ENCODE peak calls at places on chromosome 5, in nine cellular contexts. One of them, this sample, is unnamed.

GRCh38 chr5:175582697-175583096 is 75.2 kb upstream of the HRH2 start:
- DNase-seq in RWPE1: peak; percentile 77
- DNase-seq in neural progenitor cell: no peak
- DNase-seq in AG04450: no peak
- DNase-seq in upper lobe of left lung: no peak
- DNase-seq in left ventricle myocardium inferior: no peak
- DNase-seq in GM23248: no peak
- DNase-seq in right atrium auricular region: no peak
- DNase-seq in psoas muscle: no peak
- DNase-seq in this sample: no peak

GRCh38 chr5:139385061-139385889 is 2.2 kb upstream of the SLC23A1 start:
- DNase-seq in GM23248: peak; percentile 57
- DNase-seq in neural progenitor cell: no peak
- DNase-seq in RWPE1: no peak
- DNase-seq in psoas muscle: no peak
- DNase-seq in upper lobe of left lung: no peak
- DNase-seq in AG04450: no peak
- DNase-seq in left ventricle myocardium inferior: no peak
- DNase-seq in right atrium auricular region: no peak
- DNase-seq in this sample: no peak

GRCh38 chr5:93578813-93579560 is 2.0 kb downstream of the NR2F1-AS1 start:
- DNase-seq in RWPE1: no peak
- DNase-seq in right atrium auricular region: no peak
- DNase-seq in neural progenitor cell: peak; percentile 54
- DNase-seq in psoas muscle: peak; percentile 49
- DNase-seq in GM23248: no peak
- DNase-seq in AG04450: no peak
- DNase-seq in upper lobe of left lung: no peak
- DNase-seq in left ventricle myocardium inferior: no peak
- DNase-seq in this sample: peak; percentile 31

GRCh38 chr5:163383754-163384153 is 53.6 kb upstream of the CCNG1 start:
- DNase-seq in AG04450: no peak
- DNase-seq in RWPE1: no peak
- DNase-seq in left ventricle myocardium inferior: no peak
- DNase-seq in GM23248: no peak
- DNase-seq in psoas muscle: no peak
- DNase-seq in right atrium auricular region: no peak
- DNase-seq in upper lobe of left lung: no peak
- DNase-seq in neural progenitor cell: no peak
- DNase-seq in this sample: no peak

GRCh38 chr5:172104021-172104420 is 84.0 kb downstream of the STK10 start:
- DNase-seq in GM23248: no peak
- DNase-seq in AG04450: no peak
- DNase-seq in upper lobe of left lung: no peak
- DNase-seq in neural progenitor cell: no peak
- DNase-seq in left ventricle myocardium inferior: peak; percentile 15
- DNase-seq in RWPE1: no peak
- DNase-seq in psoas muscle: no peak
- DNase-seq in right atrium auricular region: no peak
- DNase-seq in this sample: no peak

GRCh38 chr5:34751807-34752736 is 86.9 kb upstream of the TTC23L start:
- DNase-seq in GM23248: peak; percentile 79
- DNase-seq in right atrium auricular region: no peak
- DNase-seq in upper lobe of left lung: no peak
- DNase-seq in AG04450: no peak
- DNase-seq in RWPE1: no peak
- DNase-seq in psoas muscle: peak; percentile 34
- DNase-seq in left ventricle myocardium inferior: peak; percentile 48
- DNase-seq in neural progenitor cell: no peak
- DNase-seq in this sample: no peak

GRCh38 chr5:141866111-141866510 is 12.1 kb downstream of the PCDH1 start:
- DNase-seq in neural progenitor cell: no peak
- DNase-seq in AG04450: no peak
- DNase-seq in left ventricle myocardium inferior: no peak
- DNase-seq in psoas muscle: no peak
- DNase-seq in RWPE1: peak; percentile 95
- DNase-seq in upper lobe of left lung: peak; percentile 90
- DNase-seq in right atrium auricular region: no peak
- DNase-seq in GM23248: no peak
- DNase-seq in this sample: peak; percentile 92

GRCh38 chr5:177472460-177473441 is 683 bp downstream of the DBN1 start:
- DNase-seq in AG04450: no peak
- DNase-seq in RWPE1: no peak
- DNase-seq in GM23248: peak; percentile 69
- DNase-seq in neural progenitor cell: peak; percentile 84
- DNase-seq in upper lobe of left lung: no peak
- DNase-seq in psoas muscle: peak; percentile 50
- DNase-seq in left ventricle myocardium inferior: no peak
- DNase-seq in right atrium auricular region: no peak
- DNase-seq in this sample: no peak

GRCh38 chr5:96128204-96128864 is 166.7 kb upstream of the ELL2 start:
- DNase-seq in psoas muscle: no peak
- DNase-seq in GM23248: no peak
- DNase-seq in neural progenitor cell: no peak
- DNase-seq in right atrium auricular region: no peak
- DNase-seq in upper lobe of left lung: no peak
- DNase-seq in AG04450: no peak
- DNase-seq in left ventricle myocardium inferior: no peak
- DNase-seq in RWPE1: no peak
- DNase-seq in this sample: no peak

GRCh38 chr5:131394128-131394527 is 130.3 kb downstream of the CDC42SE2 start:
- DNase-seq in left ventricle myocardium inferior: no peak
- DNase-seq in psoas muscle: no peak
- DNase-seq in GM23248: no peak
- DNase-seq in RWPE1: no peak
- DNase-seq in neural progenitor cell: no peak
- DNase-seq in right atrium auricular region: no peak
- DNase-seq in AG04450: no peak
- DNase-seq in upper lobe of left lung: peak; percentile 35
- DNase-seq in this sample: no peak

GRCh38 chr5:108367679-108368334 is 14.1 kb downstream of the FBXL17 start:
- DNase-seq in GM23248: no peak
- DNase-seq in AG04450: no peak
- DNase-seq in right atrium auricular region: no peak
- DNase-seq in upper lobe of left lung: no peak
- DNase-seq in RWPE1: peak; percentile 24
- DNase-seq in left ventricle myocardium inferior: no peak
- DNase-seq in psoas muscle: no peak
- DNase-seq in neural progenitor cell: peak; percentile 11
- DNase-seq in this sample: no peak

GRCh38 chr5:138955013-138955660 is 80.0 kb upstream of the LRRTM2 start:
- DNase-seq in AG04450: no peak
- DNase-seq in RWPE1: no peak
- DNase-seq in right atrium auricular region: no peak
- DNase-seq in neural progenitor cell: no peak
- DNase-seq in GM23248: no peak
- DNase-seq in left ventricle myocardium inferior: peak; percentile 56
- DNase-seq in psoas muscle: no peak
- DNase-seq in upper lobe of left lung: peak; percentile 22
- DNase-seq in this sample: no peak

GRCh38 chr5:145220491-145220890 is 614.7 kb downstream of the PRELID2 start:
- DNase-seq in neural progenitor cell: no peak
- DNase-seq in GM23248: no peak
- DNase-seq in upper lobe of left lung: no peak
- DNase-seq in RWPE1: no peak
- DNase-seq in right atrium auricular region: no peak
- DNase-seq in psoas muscle: no peak
- DNase-seq in AG04450: no peak
- DNase-seq in left ventricle myocardium inferior: no peak
- DNase-seq in this sample: no peak

GRCh38 chr5:10333154-10334006 is 20.1 kb upstream of the MARCHF6 start:
- DNase-seq in upper lobe of left lung: peak; percentile 38
- DNase-seq in psoas muscle: peak; percentile 54
- DNase-seq in GM23248: peak; percentile 71
- DNase-seq in RWPE1: no peak
- DNase-seq in AG04450: no peak
- DNase-seq in right atrium auricular region: peak; percentile 56
- DNase-seq in neural progenitor cell: peak; percentile 72
- DNase-seq in left ventricle myocardium inferior: peak; percentile 52
- DNase-seq in this sample: no peak

GRCh38 chr5:597871-598563 is 14.1 kb upstream of the CEP72 start:
- DNase-seq in GM23248: no peak
- DNase-seq in upper lobe of left lung: no peak
- DNase-seq in psoas muscle: no peak
- DNase-seq in left ventricle myocardium inferior: no peak
- DNase-seq in neural progenitor cell: no peak
- DNase-seq in right atrium auricular region: no peak
- DNase-seq in RWPE1: no peak
- DNase-seq in AG04450: no peak
- DNase-seq in this sample: no peak

GRCh38 chr5:40204157-40204556 is 475.6 kb upstream of the PTGER4 start:
- DNase-seq in left ventricle myocardium inferior: no peak
- DNase-seq in RWPE1: no peak
- DNase-seq in AG04450: no peak
- DNase-seq in psoas muscle: no peak
- DNase-seq in right atrium auricular region: no peak
- DNase-seq in GM23248: no peak
- DNase-seq in upper lobe of left lung: no peak
- DNase-seq in neural progenitor cell: no peak
- DNase-seq in this sample: no peak

GRCh38 chr5:40202852-40203440 is 476.8 kb upstream of the PTGER4 start:
- DNase-seq in left ventricle myocardium inferior: no peak
- DNase-seq in AG04450: no peak
- DNase-seq in neural progenitor cell: no peak
- DNase-seq in RWPE1: no peak
- DNase-seq in psoas muscle: no peak
- DNase-seq in GM23248: no peak
- DNase-seq in upper lobe of left lung: no peak
- DNase-seq in right atrium auricular region: no peak
- DNase-seq in this sample: no peak

DNA sequence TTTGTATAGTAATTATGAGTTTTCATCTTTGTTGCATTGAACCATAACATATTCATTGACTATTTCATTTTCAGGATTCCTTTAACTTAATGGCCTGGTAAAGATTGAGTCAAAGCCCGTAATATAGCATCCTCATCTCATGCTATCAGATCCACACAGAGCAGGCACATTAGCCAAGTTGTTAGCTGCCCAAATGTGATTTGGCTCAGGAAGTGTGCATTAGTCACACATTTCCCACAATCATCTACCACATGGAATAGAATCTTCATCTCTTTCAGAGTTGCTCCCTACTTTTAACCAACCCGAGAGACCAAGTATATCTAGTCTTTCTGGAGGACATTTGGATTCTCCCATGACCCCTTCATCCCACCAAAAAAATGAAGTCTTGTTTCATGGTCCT is 481.0 kb upstream of the PTGER4 start:
- DNase-seq in psoas muscle: no peak
- DNase-seq in right atrium auricular region: no peak
- DNase-seq in RWPE1: no peak
- DNase-seq in left ventricle myocardium inferior: no peak
- DNase-seq in GM23248: peak; percentile 19
- DNase-seq in upper lobe of left lung: no peak
- DNase-seq in neural progenitor cell: no peak
- DNase-seq in AG04450: no peak
- DNase-seq in this sample: no peak
- H3K27ac ChIP-seq in psoas muscle: no peak overlapping the region
- H3K27ac ChIP-seq in right atrium auricular region: no peak overlapping the region
- H3K27ac ChIP-seq in RWPE1: no peak overlapping the region
- H3K27ac ChIP-seq in left ventricle myocardium inferior: no peak overlapping the region
- H3K27ac ChIP-seq in GM23248: no peak overlapping the region
- H3K27ac ChIP-seq in upper lobe of left lung: no peak overlapping the region
- H3K27ac ChIP-seq in neural progenitor cell: no peak overlapping the region
- H3K27ac ChIP-seq in AG04450: no peak overlapping the region
- H3K27ac ChIP-seq in this sample: no peak overlapping the region

GRCh38 chr5:80191991-80192398 is 63.9 kb downstream of the SERINC5 start:
- DNase-seq in upper lobe of left lung: no peak
- DNase-seq in neural progenitor cell: peak; percentile 67
- DNase-seq in psoas muscle: peak; percentile 35
- DNase-seq in GM23248: peak; percentile 22
- DNase-seq in left ventricle myocardium inferior: peak; percentile 73
- DNase-seq in right atrium auricular region: peak; percentile 61
- DNase-seq in AG04450: no peak
- DNase-seq in RWPE1: no peak
- DNase-seq in this sample: no peak
- H3K27ac ChIP-seq in upper lobe of left lung: peak overlapping the region; percentile 32
- H3K27ac ChIP-seq in neural progenitor cell: peak overlapping the region; percentile 60
- H3K27ac ChIP-seq in psoas muscle: peak overlapping the region; percentile 58
- H3K27ac ChIP-seq in GM23248: peak overlapping the region; percentile 11
- H3K27ac ChIP-seq in left ventricle myocardium inferior: peak overlapping the region; percentile 87
- H3K27ac ChIP-seq in right atrium auricular region: peak overlapping the region; percentile 85
- H3K27ac ChIP-seq in AG04450: no peak overlapping the region
- H3K27ac ChIP-seq in RWPE1: no peak overlapping the region
- H3K27ac ChIP-seq in this sample: peak overlapping the region; percentile 90

GRCh38 chr5:4661851-4662250 is 478.3 kb upstream of the ADAMTS16 start:
- DNase-seq in upper lobe of left lung: no peak
- DNase-seq in GM23248: no peak
- DNase-seq in psoas muscle: no peak
- DNase-seq in right atrium auricular region: no peak
- DNase-seq in AG04450: no peak
- DNase-seq in RWPE1: no peak
- DNase-seq in left ventricle myocardium inferior: no peak
- DNase-seq in neural progenitor cell: no peak
- DNase-seq in this sample: no peak

GRCh38 chr5:4659836-4660235 is 480.3 kb upstream of the ADAMTS16 start:
- DNase-seq in AG04450: no peak
- DNase-seq in upper lobe of left lung: no peak
- DNase-seq in GM23248: no peak
- DNase-seq in neural progenitor cell: no peak
- DNase-seq in left ventricle myocardium inferior: no peak
- DNase-seq in RWPE1: no peak
- DNase-seq in psoas muscle: no peak
- DNase-seq in right atrium auricular region: no peak
- DNase-seq in this sample: no peak

GRCh38 chr5:4661326-4661725 is 478.8 kb upstream of the ADAMTS16 start:
- DNase-seq in psoas muscle: no peak
- DNase-seq in upper lobe of left lung: no peak
- DNase-seq in neural progenitor cell: no peak
- DNase-seq in left ventricle myocardium inferior: no peak
- DNase-seq in right atrium auricular region: no peak
- DNase-seq in RWPE1: no peak
- DNase-seq in AG04450: no peak
- DNase-seq in GM23248: no peak
- DNase-seq in this sample: no peak

DNA sequence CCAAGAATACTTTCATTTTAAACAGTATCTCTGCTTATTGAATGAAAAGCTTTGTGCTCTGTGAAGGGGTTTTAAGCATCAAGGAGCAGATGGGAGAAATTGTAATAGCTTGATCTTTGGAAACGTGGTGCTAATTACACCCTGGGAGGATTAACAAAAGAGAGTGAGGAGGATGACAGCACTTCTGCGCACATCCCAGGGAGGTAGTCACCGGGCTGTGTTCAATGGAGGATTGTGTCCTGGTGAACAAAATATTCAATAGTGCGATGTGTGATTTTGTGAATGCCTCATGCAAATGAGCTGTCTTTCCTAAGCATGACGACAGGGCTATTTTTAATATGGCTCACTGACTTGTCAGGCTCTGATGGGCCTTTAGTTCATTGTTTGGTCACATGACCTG is 477.3 kb upstream of the ADAMTS16 start:
- DNase-seq in left ventricle myocardium inferior: no peak
- DNase-seq in GM23248: no peak
- DNase-seq in neural progenitor cell: no peak
- DNase-seq in AG04450: no peak
- DNase-seq in upper lobe of left lung: no peak
- DNase-seq in right atrium auricular region: no peak
- DNase-seq in RWPE1: no peak
- DNase-seq in psoas muscle: no peak
- DNase-seq in this sample: no peak
- H3K27ac ChIP-seq in left ventricle myocardium inferior: no peak overlapping the region
- H3K27ac ChIP-seq in GM23248: no peak overlapping the region
- H3K27ac ChIP-seq in neural progenitor cell: no peak overlapping the region
- H3K27ac ChIP-seq in AG04450: no peak overlapping the region
- H3K27ac ChIP-seq in upper lobe of left lung: no peak overlapping the region
- H3K27ac ChIP-seq in right atrium auricular region: no peak overlapping the region
- H3K27ac ChIP-seq in RWPE1: no peak overlapping the region
- H3K27ac ChIP-seq in psoas muscle: no peak overlapping the region
- H3K27ac ChIP-seq in this sample: no peak overlapping the region

GRCh38 chr5:154734670-154735248 is 20.4 kb upstream of the LARP1 start:
- DNase-seq in upper lobe of left lung: no peak
- DNase-seq in psoas muscle: no peak
- DNase-seq in right atrium auricular region: no peak
- DNase-seq in left ventricle myocardium inferior: no peak
- DNase-seq in GM23248: no peak
- DNase-seq in neural progenitor cell: no peak
- DNase-seq in AG04450: no peak
- DNase-seq in RWPE1: no peak
- DNase-seq in this sample: no peak
- H3K27ac ChIP-seq in upper lobe of left lung: no peak overlapping the region
- H3K27ac ChIP-seq in psoas muscle: no peak overlapping the region
- H3K27ac ChIP-seq in right atrium auricular region: no peak overlapping the region
- H3K27ac ChIP-seq in left ventricle myocardium inferior: no peak overlapping the region
- H3K27ac ChIP-seq in GM23248: no peak overlapping the region
- H3K27ac ChIP-seq in neural progenitor cell: no peak overlapping the region
- H3K27ac ChIP-seq in AG04450: no peak overlapping the region
- H3K27ac ChIP-seq in RWPE1: no peak overlapping the region
- H3K27ac ChIP-seq in this sample: no peak overlapping the region

This sample was measured in caudate nucleus.